ENCODE peak calls at places on chromosome 7, in eight cellular contexts. Q, A, V, T, F, W, D and P are unnamed samples.

GRCh38 chr7:2143981-2144595 is 88.7 kb downstream of the MAD1L1 start:
- DNase-seq in Q (no peak), F (no peak), W (no peak), A (no peak), T (no peak), V (no peak), D (no peak), P (no peak)

GRCh38 chr7:41628926-41629325 is 74.0 kb downstream of the INHBA start:
- DNase-seq in W (no peak), T (no peak), F (no peak), Q (no peak), A (no peak), D (no peak), V (no peak), P (no peak)

GRCh38 chr7:121334875-121335648 is 6.3 kb downstream of the WNT16 start:
- DNase-seq in W (no peak), D (no peak), Q (no peak), V (no peak), A (no peak), T (no peak), F (no peak), P (no peak)

GRCh38 chr7:124922200-124922599 is 7.4 kb downstream of the POT1 start:
- DNase-seq in F (no peak), Q (no peak), T (no peak), W (no peak), A (no peak), V (no peak), D (no peak), P (no peak)

GRCh38 chr7:125934965-125935364 is 1005.3 kb upstream of the POT1 start:
- DNase-seq in Q (no peak), W (no peak), T (no peak), F (no peak), D (peak; percentile 13), A (no peak), V (no peak), P (no peak)

GRCh38 chr7:155071916-155072315 is 1.8 kb downstream of the HTR5A start:
- DNase-seq in F (no peak), D (no peak), V (no peak), W (no peak), A (no peak), Q (no peak), T (no peak), P (no peak)

GRCh38 chr7:26937306-26937705 is 72.9 kb upstream of the SKAP2 start:
- DNase-seq in T (no peak), Q (no peak), V (no peak), F (no peak), D (no peak), W (no peak), A (no peak), P (no peak)

GRCh38 chr7:20236790-20237189 is 19.6 kb upstream of the MACC1 start:
- DNase-seq in A (no peak), F (no peak), W (no peak), D (no peak), T (no peak), Q (no peak), V (no peak), P (no peak)

GRCh38 chr7:115060095-115060830 is 138.4 kb downstream of the MDFIC start:
- DNase-seq in V (no peak), T (no peak), D (no peak), A (no peak), W (no peak), Q (no peak), F (no peak), P (peak; percentile 53)

GRCh38 chr7:128809363-128809762 is 17.6 kb downstream of the CCDC136 start:
- DNase-seq in V (no peak), F (no peak), A (no peak), W (no peak), D (no peak), Q (peak; percentile 54), T (no peak), P (no peak)

GRCh38 chr7:139078399-139078798 is 31.1 kb downstream of the ZC3HAV1 start:
- DNase-seq in F (no peak), Q (no peak), W (no peak), T (no peak), D (no peak), V (no peak), A (no peak), P (no peak)

GRCh38 chr7:11742496-11742895 is 89.5 kb downstream of the THSD7A start:
- DNase-seq in D (peak; percentile 7), A (no peak), W (no peak), Q (no peak), T (no peak), F (no peak), V (no peak), P (no peak)

GRCh38 chr7:73668103-73668937 is 689 bp downstream of the VPS37D start:
- DNase-seq in W (no peak), T (no peak), D (no peak), F (no peak), V (peak; percentile 83), Q (peak; percentile 66), A (no peak), P (no peak)

GRCh38 chr7:73659983-73660382 is 7.6 kb upstream of the VPS37D start:
- DNase-seq in V (no peak), Q (no peak), F (no peak), W (no peak), A (no peak), D (no peak), T (no peak), P (no peak)

GRCh38 chr7:73667344-73668102 is at the start of gene VPS37D:
- DNase-seq in A (peak; percentile 87), V (peak; percentile 98), T (no peak), Q (peak; percentile 99), D (peak; percentile 67), W (peak; percentile 99), F (peak; percentile 94), P (peak; percentile 73)

DNA sequence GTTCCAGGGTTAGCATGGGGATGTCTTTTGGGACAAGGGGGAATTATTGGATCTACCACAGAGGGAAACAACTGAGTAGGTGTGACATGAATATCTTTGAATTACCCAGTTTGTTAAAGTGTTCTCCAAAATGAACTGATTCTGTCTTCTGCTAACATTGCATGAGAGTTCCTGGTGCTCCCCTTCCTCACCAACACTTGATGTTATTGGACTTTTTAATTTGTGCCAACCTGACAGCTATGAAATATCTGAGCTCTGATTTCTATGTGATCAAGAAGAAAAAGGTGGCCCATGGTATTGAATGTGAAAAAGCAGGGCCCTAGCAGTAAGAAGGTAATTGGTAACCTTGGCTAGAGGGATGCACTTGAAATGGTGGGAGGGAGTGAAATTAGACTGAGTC is 4.6 kb upstream of the VPS37D start:
- DNase-seq in F (no peak), W (no peak), Q (no peak), V (no peak), T (no peak), A (no peak), D (no peak), P (no peak)
- TF ChIP-seq POLR2AphosphoS5 in F (no peak), W (no peak), Q (no peak), V (no peak), T (no peak), A (no peak), D (no peak), P (no peak)

GRCh38 chr7:17558558-17559332 is 260.3 kb downstream of the AHR start:
- DNase-seq in T (no peak), F (peak; percentile 11), A (peak; percentile 30), D (no peak), Q (no peak), V (no peak), W (no peak), P (no peak)
- H3K4me3 ChIP-seq in T (no peak overlapping the region), F (no peak overlapping the region), A (no peak overlapping the region), D (no peak overlapping the region), Q (no peak overlapping the region), V (no peak overlapping the region), W (no peak overlapping the region), P (no peak overlapping the region)

GRCh38 chr7:91353923-91354322 is 89.7 kb downstream of the FZD1 start:
- DNase-seq in T (no peak), F (no peak), Q (no peak), W (no peak), D (no peak), V (no peak), A (no peak), P (no peak)

GRCh38 chr7:91356915-91357314 is 92.7 kb downstream of the FZD1 start:
- DNase-seq in Q (no peak), T (no peak), F (no peak), A (no peak), V (no peak), D (no peak), W (no peak), P (no peak)

GRCh38 chr7:91357379-91357778 is 93.1 kb downstream of the FZD1 start:
- DNase-seq in W (no peak), A (no peak), D (no peak), F (no peak), V (no peak), Q (no peak), T (no peak), P (no peak)

GRCh38 chr7:91355680-91356435 is 91.6 kb downstream of the FZD1 start:
- DNase-seq in A (no peak), W (peak; percentile 46), F (no peak), Q (no peak), T (no peak), V (no peak), D (no peak), P (no peak)

GRCh38 chr7:91357929-91358328 is 93.7 kb downstream of the FZD1 start:
- DNase-seq in F (no peak), Q (no peak), W (no peak), D (no peak), V (no peak), A (peak; percentile 39), T (no peak), P (no peak)
- TF ChIP-seq POLR2AphosphoS5 in F (no peak), Q (no peak), W (no peak), D (no peak), V (no peak), A (peak; percentile 82), T (no peak), P (no peak)

DNA sequence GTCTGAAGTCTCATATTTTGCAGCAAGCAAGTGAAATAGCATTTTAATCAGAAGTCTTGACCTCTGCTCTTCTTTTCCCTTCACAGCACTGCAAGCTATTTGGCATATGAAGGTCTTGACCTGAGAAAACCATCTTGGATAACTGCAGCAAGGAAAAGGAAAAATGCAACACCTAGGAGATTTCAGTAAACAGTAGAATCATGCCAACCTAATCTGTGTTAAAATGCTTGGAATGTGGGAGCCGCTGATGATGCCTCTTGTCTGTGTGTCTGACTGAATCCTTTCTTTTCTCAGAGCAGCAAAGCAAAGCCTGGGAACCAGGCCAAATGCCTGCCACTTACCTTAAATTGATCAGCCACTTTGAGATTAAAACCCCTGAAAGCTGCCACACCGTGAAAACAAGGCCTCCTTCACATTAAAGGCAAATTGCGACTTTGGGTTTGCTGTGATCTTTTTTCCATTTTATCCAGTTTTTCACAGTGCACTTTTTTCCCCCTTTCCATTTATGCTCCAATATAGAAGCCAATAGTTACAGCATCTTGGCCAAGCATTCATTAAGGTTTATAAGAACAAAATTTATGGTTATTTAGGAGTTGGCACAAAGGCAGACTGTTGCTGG is 80.5 kb upstream of the CDK6 start:
- DNase-seq in F (no peak), Q (no peak), T (no peak), W (no peak), A (no peak), V (no peak), D (peak; percentile 32), P (no peak)
- H3K4me3 ChIP-seq in F (no peak overlapping the region), Q (no peak overlapping the region), T (no peak overlapping the region), W (no peak overlapping the region), A (no peak overlapping the region), V (no peak overlapping the region), D (no peak overlapping the region), P (no peak overlapping the region)

GRCh38 chr7:73833251-73833919 is 2.6 kb downstream of the CLDN4 start:
- DNase-seq in W (no peak), F (peak; percentile 82), D (no peak), V (no peak), T (no peak), A (peak; percentile 52), Q (peak; percentile 50), P (no peak)
- TF ChIP-seq POLR2AphosphoS5 in W (no peak), F (peak; percentile 27), D (peak; percentile 94), V (no peak), T (peak; percentile 88), A (no peak), Q (no peak), P (no peak)